ENCODE peak calls at places on chromosome 18, in ten cellular contexts. L is NCI-H2081; Q is mesendoderm; C is fibroblast of lung; A is Daoy; D is activated CD4-positive, alpha-beta T cell treated with anti-CD3 and anti-CD28 coated beads, Interleukin-2, amount 50 U/mL, for 48 hours; O is lower lobe of right lung; G is ELR; B is A673; I is NCI-H187 treated with DMSO at 0.1 percent for 48 hours. H is an unnamed sample.

GRCh38 chr18:22558945-22559385 is 141.2 kb upstream of the CTAGE1 start:
- DNase-seq in L (no peak), Q (peak), C (peak), A (peak), D (no peak), O (peak), G (peak), B (no peak), I (no peak), H (peak)

GRCh38 chr18:12599966-12600365 is 57.9 kb downstream of the SPIRE1 start:
- DNase-seq in L (no peak), Q (no peak), C (no peak), A (no peak), D (no peak), O (no peak), G (peak), B (no peak), I (no peak), H (no peak)

GRCh38 chr18:49944681-49945080 is 131.3 kb upstream of the ACAA2 start:
- DNase-seq in L (no peak), Q (peak), C (peak), A (no peak), D (no peak), O (no peak), G (no peak), B (no peak), I (no peak), H (no peak)

GRCh38 chr18:36503477-36503876 is 206.0 kb downstream of the FHOD3 start:
- DNase-seq in L (no peak), Q (peak), C (no peak), A (no peak), D (no peak), O (no peak), G (no peak), B (no peak), I (no peak), H (no peak)

GRCh38 chr18:12304351-12305210 is 3.5 kb upstream of the TUBB6 start:
- DNase-seq in L (peak), Q (no peak), C (peak), A (no peak), D (no peak), O (peak), G (no peak), B (no peak), I (no peak), H (no peak)

GRCh38 chr18:59650266-59650820 is 46.9 kb downstream of the CCBE1 start:
- DNase-seq in L (no peak), Q (no peak), C (peak), A (no peak), D (no peak), O (no peak), G (no peak), B (peak), I (no peak), H (no peak)

GRCh38 chr18:13447621-13448020 is 229.1 kb downstream of the LDLRAD4 start:
- DNase-seq in L (peak), Q (peak), C (peak), A (peak), D (no peak), O (no peak), G (no peak), B (peak), I (peak), H (peak)

GRCh38 chr18:48962252-48962856 is 11.6 kb upstream of the SMAD7 start:
- DNase-seq in L (no peak), Q (no peak), C (no peak), A (no peak), D (no peak), O (no peak), G (no peak), B (no peak), I (no peak), H (no peak)

GRCh38 chr18:13712400-13713131 is 13.8 kb downstream of the FAM210A start:
- DNase-seq in L (no peak), Q (no peak), C (no peak), A (no peak), D (no peak), O (no peak), G (no peak), B (no peak), I (no peak), H (no peak)

GRCh38 chr18:49588171-49588570 is 26.3 kb downstream of the LIPG start:
- DNase-seq in L (no peak), Q (no peak), C (no peak), A (no peak), D (no peak), O (no peak), G (no peak), B (no peak), I (no peak), H (no peak)

GRCh38 chr18:23226386-23226785 is 91.1 kb downstream of the CABLES1 start:
- DNase-seq in L (no peak), Q (no peak), C (peak), A (no peak), D (no peak), O (no peak), G (no peak), B (no peak), I (no peak), H (no peak)

GRCh38 chr18:51006061-51006818 is 23.8 kb upstream of the SMAD4 start:
- DNase-seq in L (no peak), Q (peak), C (no peak), A (no peak), D (no peak), O (no peak), G (no peak), B (no peak), I (no peak), H (no peak)

GRCh38 chr18:49464718-49465598 is 4.5 kb upstream of the DYM start:
- DNase-seq in L (no peak), Q (peak), C (peak), A (no peak), D (no peak), O (no peak), G (peak), B (peak), I (no peak), H (no peak)

GRCh38 chr18:525066-525797 is 24.7 kb upstream of the COLEC12 start:
- DNase-seq in L (no peak), Q (no peak), C (peak), A (peak), D (no peak), O (no peak), G (peak), B (no peak), I (no peak), H (peak)

GRCh38 chr18:43116699-43117294 is 1.3 kb upstream of the RIT2 start:
- DNase-seq in L (no peak), Q (no peak), C (no peak), A (no peak), D (no peak), O (no peak), G (no peak), B (no peak), I (no peak), H (no peak)

GRCh38 chr18:63947051-63947790 is 1.9 kb upstream of the HMSD start:
- DNase-seq in L (no peak), Q (no peak), C (no peak), A (no peak), D (no peak), O (no peak), G (no peak), B (no peak), I (no peak), H (no peak)

GRCh38 chr18:55839350-55839749 is 251.4 kb upstream of the TCF4 start:
- DNase-seq in L (no peak), Q (no peak), C (peak), A (peak), D (no peak), O (no peak), G (peak), B (no peak), I (no peak), H (peak)

GRCh38 chr18:36408606-36409005 is 111.1 kb downstream of the FHOD3 start:
- DNase-seq in L (no peak), Q (no peak), C (no peak), A (no peak), D (no peak), O (no peak), G (peak), B (no peak), I (no peak), H (no peak)

H was measured in stromal cell of bone marrow.